ENCODE peak calls at places on chromosome 19, in seven cellular contexts. One of them, this sample, is unnamed.

GRCh38 chr19:56066152-56067023 is 54.7 kb downstream of the ZNF787 start:
- DNase-seq in fibroblast of lung: peak; percentile 16
- DNase-seq in thoracic aorta: no peak
- DNase-seq in ascending aorta: peak; percentile 70
- DNase-seq in colonic mucosa: peak; percentile 69
- DNase-seq in transverse colon: peak; percentile 71
- DNase-seq in IMR-90: peak; percentile 19
- DNase-seq in this sample: no peak

GRCh38 chr19:55442372-55443044 is 592 bp downstream of the SHISA7 start:
- DNase-seq in fibroblast of lung: no peak
- DNase-seq in thoracic aorta: no peak
- DNase-seq in ascending aorta: no peak
- DNase-seq in colonic mucosa: no peak
- DNase-seq in transverse colon: no peak
- DNase-seq in IMR-90: no peak
- DNase-seq in this sample: no peak

GRCh38 chr19:29299416-29300380 is 86.7 kb upstream of the UQCRFS1 start:
- DNase-seq in fibroblast of lung: no peak
- DNase-seq in thoracic aorta: no peak
- DNase-seq in ascending aorta: no peak
- DNase-seq in colonic mucosa: no peak
- DNase-seq in transverse colon: no peak
- DNase-seq in IMR-90: no peak
- DNase-seq in this sample: no peak

GRCh38 chr19:4449022-4449825 is 8.4 kb downstream of the UBXN6 start:
- DNase-seq in fibroblast of lung: no peak
- DNase-seq in thoracic aorta: no peak
- DNase-seq in ascending aorta: peak; percentile 77
- DNase-seq in colonic mucosa: no peak
- DNase-seq in transverse colon: no peak
- DNase-seq in IMR-90: no peak
- DNase-seq in this sample: no peak

GRCh38 chr19:5823579-5824281 is 15.8 kb downstream of the FUT6 start:
- DNase-seq in fibroblast of lung: no peak
- DNase-seq in thoracic aorta: no peak
- DNase-seq in ascending aorta: no peak
- DNase-seq in colonic mucosa: peak; percentile 67
- DNase-seq in transverse colon: peak; percentile 54
- DNase-seq in IMR-90: no peak
- DNase-seq in this sample: no peak

GRCh38 chr19:23916991-23917390 is 2.3 kb downstream of the ZNF726 start:
- DNase-seq in fibroblast of lung: peak; percentile 18
- DNase-seq in thoracic aorta: no peak
- DNase-seq in ascending aorta: no peak
- DNase-seq in colonic mucosa: no peak
- DNase-seq in transverse colon: no peak
- DNase-seq in IMR-90: peak; percentile 10
- DNase-seq in this sample: no peak

GRCh38 chr19:13286195-13286985 is 136.2 kb downstream of the IER2 start:
- DNase-seq in fibroblast of lung: no peak
- DNase-seq in thoracic aorta: no peak
- DNase-seq in ascending aorta: no peak
- DNase-seq in colonic mucosa: no peak
- DNase-seq in transverse colon: no peak
- DNase-seq in IMR-90: no peak
- DNase-seq in this sample: no peak

GRCh38 chr19:29188289-29188688 is 24.7 kb downstream of the UQCRFS1 start:
- DNase-seq in fibroblast of lung: no peak
- DNase-seq in thoracic aorta: no peak
- DNase-seq in ascending aorta: no peak
- DNase-seq in colonic mucosa: no peak
- DNase-seq in transverse colon: no peak
- DNase-seq in IMR-90: no peak
- DNase-seq in this sample: no peak

GRCh38 chr19:2315818-2316353 is 7.9 kb upstream of the LINGO3 start:
- DNase-seq in fibroblast of lung: peak; percentile 56
- DNase-seq in thoracic aorta: no peak
- DNase-seq in ascending aorta: peak; percentile 80
- DNase-seq in colonic mucosa: peak; percentile 59
- DNase-seq in transverse colon: peak; percentile 71
- DNase-seq in IMR-90: peak; percentile 56
- DNase-seq in this sample: no peak

GRCh38 chr19:38596057-38596981 is 21.4 kb downstream of the MAP4K1 start:
- DNase-seq in fibroblast of lung: no peak
- DNase-seq in thoracic aorta: no peak
- DNase-seq in ascending aorta: no peak
- DNase-seq in colonic mucosa: peak; percentile 74
- DNase-seq in transverse colon: peak; percentile 52
- DNase-seq in IMR-90: no peak
- DNase-seq in this sample: no peak
- H3K27me3 ChIP-seq in fibroblast of lung: no peaks in the 10 kb centered on the region
- H3K27me3 ChIP-seq in thoracic aorta: no peaks in the 10 kb centered on the region
- H3K27me3 ChIP-seq in ascending aorta: no peaks in the 10 kb centered on the region
- H3K27me3 ChIP-seq in colonic mucosa: no peaks in the 10 kb centered on the region
- H3K27me3 ChIP-seq in transverse colon: no peaks in the 10 kb centered on the region
- H3K27me3 ChIP-seq in IMR-90: peaks cover 2% of the 10 kb centered on the region
- H3K27me3 ChIP-seq in this sample: no peaks in the 10 kb centered on the region

GRCh38 chr19:46176116-46176860 is 28.2 kb downstream of the IGFL2 start:
- DNase-seq in fibroblast of lung: no peak
- DNase-seq in thoracic aorta: no peak
- DNase-seq in ascending aorta: no peak
- DNase-seq in colonic mucosa: no peak
- DNase-seq in transverse colon: no peak
- DNase-seq in IMR-90: no peak
- DNase-seq in this sample: no peak

GRCh38 chr19:46179076-46179740 is 31.2 kb downstream of the IGFL2 start:
- DNase-seq in fibroblast of lung: no peak
- DNase-seq in thoracic aorta: no peak
- DNase-seq in ascending aorta: no peak
- DNase-seq in colonic mucosa: no peak
- DNase-seq in transverse colon: no peak
- DNase-seq in IMR-90: no peak
- DNase-seq in this sample: no peak

GRCh38 chr19:46173886-46174475 is 25.9 kb downstream of the IGFL2 start:
- DNase-seq in fibroblast of lung: no peak
- DNase-seq in thoracic aorta: no peak
- DNase-seq in ascending aorta: no peak
- DNase-seq in colonic mucosa: no peak
- DNase-seq in transverse colon: no peak
- DNase-seq in IMR-90: no peak
- DNase-seq in this sample: no peak
- TF ChIP-seq CTCF in fibroblast of lung: no peak
- TF ChIP-seq CTCF in thoracic aorta: no peak
- TF ChIP-seq CTCF in ascending aorta: no peak
- TF ChIP-seq CTCF in colonic mucosa: no peak
- TF ChIP-seq CTCF in transverse colon: no peak
- TF ChIP-seq CTCF in IMR-90: no peak
- TF ChIP-seq CTCF in this sample: no peak

GRCh38 chr19:39501340-39501739 is 2.6 kb downstream of the DLL3 start:
- DNase-seq in fibroblast of lung: no peak
- DNase-seq in thoracic aorta: no peak
- DNase-seq in ascending aorta: no peak
- DNase-seq in colonic mucosa: no peak
- DNase-seq in transverse colon: no peak
- DNase-seq in IMR-90: no peak
- DNase-seq in this sample: no peak
- H3K27me3 ChIP-seq in fibroblast of lung: peaks cover 30% of the 10 kb centered on the region
- H3K27me3 ChIP-seq in thoracic aorta: peaks cover 2% of the 10 kb centered on the region
- H3K27me3 ChIP-seq in ascending aorta: peaks cover 6% of the 10 kb centered on the region
- H3K27me3 ChIP-seq in colonic mucosa: peaks cover 32% of the 10 kb centered on the region
- H3K27me3 ChIP-seq in transverse colon: peaks cover 96% of the 10 kb centered on the region
- H3K27me3 ChIP-seq in IMR-90: peaks cover 46% of the 10 kb centered on the region
- H3K27me3 ChIP-seq in this sample: peaks cover 24% of the 10 kb centered on the region

GRCh38 chr19:45187421-45188100 is 9.0 kb downstream of the BLOC1S3 start:
- DNase-seq in fibroblast of lung: no peak
- DNase-seq in thoracic aorta: no peak
- DNase-seq in ascending aorta: no peak
- DNase-seq in colonic mucosa: no peak
- DNase-seq in transverse colon: no peak
- DNase-seq in IMR-90: no peak
- DNase-seq in this sample: no peak
- TF ChIP-seq CTCF in fibroblast of lung: peak; percentile 44
- TF ChIP-seq CTCF in thoracic aorta: peak; percentile 20
- TF ChIP-seq CTCF in ascending aorta: no peak
- TF ChIP-seq CTCF in colonic mucosa: peak; percentile 50
- TF ChIP-seq CTCF in transverse colon: peak; percentile 50
- TF ChIP-seq CTCF in IMR-90: peak; percentile 40
- TF ChIP-seq CTCF in this sample: peak; percentile 50

DNA sequence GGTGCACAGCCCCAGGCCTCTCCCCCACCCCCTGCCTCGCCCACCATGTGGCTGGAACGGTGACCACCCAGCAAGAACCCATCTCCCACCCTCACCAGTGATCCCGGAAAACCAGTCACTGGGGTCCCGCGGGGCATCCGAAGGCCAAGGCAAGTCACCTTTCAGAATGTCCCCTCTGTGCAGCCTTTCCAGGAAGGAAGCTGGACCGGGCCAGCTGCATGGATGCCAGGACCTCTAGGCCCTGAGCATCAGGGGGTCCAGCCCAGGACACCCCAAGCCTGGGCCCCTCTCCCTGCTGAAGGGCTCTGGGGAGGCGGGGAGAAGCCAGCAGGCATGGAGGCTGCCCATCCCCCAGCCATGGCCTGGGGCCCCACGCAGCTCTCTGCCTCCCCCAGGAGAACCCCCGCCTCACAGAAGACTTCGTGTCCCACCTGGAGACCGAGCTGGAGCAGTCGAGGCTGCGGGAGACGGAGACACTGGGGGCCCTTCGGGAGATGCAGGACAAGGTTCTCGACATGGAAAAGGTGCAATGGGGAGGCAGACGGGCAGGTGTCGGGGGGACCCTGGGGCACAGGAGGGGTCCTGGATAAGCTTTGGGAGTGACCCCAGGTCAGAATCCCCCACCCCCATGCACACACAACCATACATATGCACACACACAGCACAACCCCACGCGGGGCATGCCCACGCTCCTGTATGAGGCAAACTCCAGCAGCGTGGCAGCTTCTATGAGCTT is 13.9 kb downstream of the PRR36 start:
- DNase-seq in fibroblast of lung: no peak
- DNase-seq in thoracic aorta: no peak
- DNase-seq in ascending aorta: no peak
- DNase-seq in colonic mucosa: no peak
- DNase-seq in transverse colon: no peak
- DNase-seq in IMR-90: no peak
- DNase-seq in this sample: no peak
- H3K27me3 ChIP-seq in fibroblast of lung: no peaks in the 10 kb centered on the region
- H3K27me3 ChIP-seq in thoracic aorta: no peaks in the 10 kb centered on the region
- H3K27me3 ChIP-seq in ascending aorta: no peaks in the 10 kb centered on the region
- H3K27me3 ChIP-seq in colonic mucosa: peaks cover 33% of the 10 kb centered on the region
- H3K27me3 ChIP-seq in transverse colon: peaks cover 61% of the 10 kb centered on the region
- H3K27me3 ChIP-seq in IMR-90: no peaks in the 10 kb centered on the region
- H3K27me3 ChIP-seq in this sample: no peaks in the 10 kb centered on the region

GRCh38 chr19:42178791-42179500 is 38.5 kb downstream of the DEDD2 start:
- DNase-seq in fibroblast of lung: no peak
- DNase-seq in thoracic aorta: no peak
- DNase-seq in ascending aorta: no peak
- DNase-seq in colonic mucosa: no peak
- DNase-seq in transverse colon: no peak
- DNase-seq in IMR-90: no peak
- DNase-seq in this sample: no peak
- TF ChIP-seq CTCF in fibroblast of lung: peak; percentile 41
- TF ChIP-seq CTCF in thoracic aorta: no peak
- TF ChIP-seq CTCF in ascending aorta: no peak
- TF ChIP-seq CTCF in colonic mucosa: no peak
- TF ChIP-seq CTCF in transverse colon: no peak
- TF ChIP-seq CTCF in IMR-90: no peak
- TF ChIP-seq CTCF in this sample: peak; percentile 52

GRCh38 chr19:39498262-39499081 is at the start of gene DLL3:
- DNase-seq in fibroblast of lung: no peak
- DNase-seq in thoracic aorta: no peak
- DNase-seq in ascending aorta: no peak
- DNase-seq in colonic mucosa: no peak
- DNase-seq in transverse colon: no peak
- DNase-seq in IMR-90: peak; percentile 7
- DNase-seq in this sample: no peak
- H3K27me3 ChIP-seq in fibroblast of lung: peaks cover 24% of the 10 kb centered on the region
- H3K27me3 ChIP-seq in thoracic aorta: peaks cover 4% of the 10 kb centered on the region
- H3K27me3 ChIP-seq in ascending aorta: no peaks in the 10 kb centered on the region
- H3K27me3 ChIP-seq in colonic mucosa: peaks cover 20% of the 10 kb centered on the region
- H3K27me3 ChIP-seq in transverse colon: peaks cover 74% of the 10 kb centered on the region
- H3K27me3 ChIP-seq in IMR-90: peaks cover 38% of the 10 kb centered on the region
- H3K27me3 ChIP-seq in this sample: peaks cover 22% of the 10 kb centered on the region

This sample was measured in BJ.